ENCODE peak calls at places on chromosomes 4 and X, in seven cellular contexts. G is mammary epithelial cell; T is naive thymus-derived CD4-positive, alpha-beta T cell; M is Karpas-422; K is MM.1S; J is tibial artery; N is heart left ventricle. W is an unnamed sample. For H3K9me3, the result is how much of the 10 kb centered on the place peaks cover.

GRCh38 chr4:85603437-85604336 is 128.7 kb downstream of the ARHGAP24 start:
- DNase-seq in G (no peak), T (no peak), M (peak), K (no peak), J (no peak), N (no peak), W (no peak)

GRCh38 chrX:52933976-52934703 is 24.2 kb downstream of the FAM156A start:
- DNase-seq in G (no peak), T (no peak), M (no peak), K (no peak), J (no peak), N (no peak), W (no peak)

GRCh38 chr4:87049508-87049907 is 114.7 kb downstream of the AFF1 start:
- DNase-seq in G (no peak), T (no peak), M (no peak), K (no peak), J (no peak), N (no peak), W (no peak)

GRCh38 chr4:109665783-109666455 is 37.3 kb downstream of the CASP6 start:
- DNase-seq in G (no peak), T (no peak), M (no peak), K (no peak), J (no peak), N (no peak), W (no peak)

GRCh38 chrX:140866446-140866845 is 135.9 kb upstream of the SPANXB1 start:
- DNase-seq in G (no peak), T (no peak), M (no peak), K (no peak), J (no peak), N (no peak), W (no peak)

GRCh38 chr4:128288689-128289106 is 1.1 kb upstream of the PGRMC2 start:
- DNase-seq in G (peak), T (peak), M (peak), K (peak), J (no peak), N (no peak), W (peak)

GRCh38 chr4:123557857-123558536 is 161.4 kb downstream of the SPRY1 start:
- DNase-seq in G (no peak), T (no peak), M (no peak), K (no peak), J (no peak), N (no peak), W (no peak)

GRCh38 chrX:81202413-81202794 is 502 bp downstream of the SH3BGRL start:
- DNase-seq in G (peak), T (no peak), M (peak), K (peak), J (no peak), N (no peak), W (no peak)

GRCh38 chr4:56049428-56050212 is 100.9 kb downstream of the CEP135 start:
- DNase-seq in G (peak), T (no peak), M (peak), K (peak), J (no peak), N (peak), W (no peak)

GRCh38 chr4:89305712-89306437 is 1.7 kb downstream of the GPRIN3 start:
- DNase-seq in G (peak), T (no peak), M (no peak), K (peak), J (no peak), N (no peak), W (no peak)

GRCh38 chr4:110290511-110290910 is 92.1 kb upstream of the ELOVL6 start:
- DNase-seq in G (no peak), T (no peak), M (no peak), K (no peak), J (no peak), N (no peak), W (no peak)

GRCh38 chr4:150039790-150040189 is 38.5 kb upstream of the DCLK2 start:
- DNase-seq in G (no peak), T (no peak), M (peak), K (no peak), J (no peak), N (no peak), W (no peak)

GRCh38 chrX:150504399-150505186 is 63.8 kb upstream of the MTM1 start:
- DNase-seq in G (no peak), T (no peak), M (no peak), K (no peak), J (no peak), N (no peak), W (no peak)

GRCh38 chr4:37393889-37394288 is 149.3 kb downstream of the NWD2 start:
- DNase-seq in G (no peak), T (no peak), M (no peak), K (no peak), J (no peak), N (no peak), W (no peak)

GRCh38 chr4:108702960-108703359 is 52.6 kb downstream of the OSTC start:
- DNase-seq in G (no peak), T (no peak), M (no peak), K (peak), J (no peak), N (no peak), W (no peak)

GRCh38 chr4:31175242-31175910 is 455.2 kb downstream of the PCDH7 start:
- DNase-seq in G (peak), T (no peak), M (no peak), K (no peak), J (no peak), N (no peak), W (no peak)

GRCh38 chr4:72366601-72367000 is 202.4 kb downstream of the ADAMTS3 start:
- DNase-seq in G (no peak), T (no peak), M (no peak), K (no peak), J (no peak), N (no peak), W (no peak)

GRCh38 chrX:11431833-11432232 is 138.6 kb downstream of the AMELX start:
- DNase-seq in G (no peak), T (no peak), M (no peak), K (no peak), J (no peak), N (no peak), W (no peak)

GRCh38 chr4:7429069-7429416 is 5.7 kb downstream of the PSAPL1 start:
- DNase-seq in G (no peak), T (no peak), M (no peak), K (no peak), J (peak), N (no peak), W (no peak)

GRCh38 chr4:158826882-158827281 is 58.1 kb downstream of the FNIP2 start:
- DNase-seq in G (peak), T (no peak), M (no peak), K (no peak), J (no peak), N (no peak), W (no peak)

GRCh38 chr4:109816082-109816442 is 500 bp downstream of the GAR1 start:
- DNase-seq in G (peak), T (peak), M (peak), K (peak), J (no peak), N (no peak), W (peak)

GRCh38 chrX:149022485-149022884 is 482.6 kb downstream of the IDS start:
- DNase-seq in G (no peak), T (no peak), M (no peak), K (no peak), J (no peak), N (no peak), W (no peak)

GRCh38 chr4:65669008-65669971 is 999 bp downstream of the EPHA5 start:
- DNase-seq in G (no peak), T (no peak), M (no peak), K (no peak), J (peak), N (no peak), W (no peak)

GRCh38 chrX:26915064-26915463 is 548.1 kb downstream of the PPP4R3C start:
- DNase-seq in G (peak), T (no peak), M (no peak), K (no peak), J (no peak), N (no peak), W (no peak)

DNA sequence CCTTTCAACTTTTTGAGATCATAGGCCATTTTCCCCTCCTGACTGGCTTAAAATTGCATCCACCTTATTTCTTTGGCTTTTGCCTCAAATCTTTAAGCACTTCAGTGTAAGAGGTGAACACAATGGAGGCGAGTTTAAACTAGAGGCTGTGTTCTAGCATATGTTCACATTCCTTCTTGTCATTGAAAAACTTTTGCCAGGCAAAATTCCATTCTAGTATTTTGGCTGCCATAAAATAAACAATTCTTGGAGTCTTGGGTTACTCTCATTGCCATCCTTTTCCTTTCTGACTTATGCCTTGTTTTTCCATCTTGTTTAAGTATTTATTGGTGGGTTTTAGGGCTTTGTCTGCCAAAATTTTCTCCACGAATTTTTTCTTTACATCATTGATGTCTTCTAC is 137.3 kb upstream of the ANXA10 start:
- DNase-seq in G (no peak), T (no peak), M (no peak), K (no peak), J (no peak), N (no peak), W (no peak)
- H3K9me3 ChIP-seq in G (under half), T (under half), M (under half), K (under half), J (under half), N (under half), W (under half)

DNA sequence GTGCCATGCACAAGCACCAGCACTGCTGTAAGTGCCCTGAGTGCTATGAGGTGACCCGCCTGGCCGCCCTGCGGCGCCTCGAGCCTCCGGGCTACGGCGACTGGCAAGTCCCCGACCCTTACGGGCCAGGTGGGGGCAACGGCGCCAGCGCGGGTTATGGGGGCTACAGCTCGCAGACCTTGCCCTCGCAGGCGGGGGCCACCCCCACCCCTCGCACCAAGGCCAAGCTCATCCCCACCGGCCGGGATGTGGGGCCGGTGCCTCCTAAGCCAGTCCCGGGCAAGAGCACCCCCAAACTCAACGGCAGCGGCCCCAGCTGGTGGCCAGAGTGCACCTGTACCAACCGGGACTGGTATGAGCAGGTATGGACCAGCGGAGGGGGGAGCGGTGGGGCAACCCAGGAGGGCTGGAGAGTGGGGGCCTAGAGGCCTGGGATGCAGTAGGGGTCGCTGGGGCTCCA is 592 bp downstream of the DLG3 start:
- DNase-seq in G (no peak), T (no peak), M (peak), K (no peak), J (no peak), N (no peak), W (no peak)
- H3K9me3 ChIP-seq in G (under half), T (under half), M (under half), K (under half), J (under half), N (under half), W (under half)

DNA sequence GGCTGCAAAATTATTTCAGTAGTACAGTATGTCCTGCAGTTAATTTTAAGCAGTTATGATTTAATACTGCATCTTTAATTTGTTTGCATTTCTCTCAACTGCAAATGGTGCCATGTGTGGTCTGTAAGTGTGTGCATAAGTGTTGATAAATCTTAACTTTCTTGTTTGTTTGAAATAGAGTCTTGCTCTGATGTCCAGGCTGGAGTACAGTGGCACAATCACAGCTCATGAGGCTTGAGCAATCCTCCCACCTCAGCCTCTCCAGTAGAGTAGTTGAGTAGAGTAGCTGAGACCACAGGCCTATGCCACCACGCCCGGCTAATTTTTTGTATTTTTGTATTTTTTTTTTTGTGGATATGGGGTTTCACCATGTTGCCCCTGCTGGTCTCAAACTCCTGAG is 322.5 kb upstream of the NR3C2 start:
- DNase-seq in G (no peak), T (no peak), M (no peak), K (no peak), J (no peak), N (no peak), W (no peak)
- H3K9me3 ChIP-seq in G (under half), T (under half), M (under half), K (under half), J (under half), N (under half), W (under half)

DNA sequence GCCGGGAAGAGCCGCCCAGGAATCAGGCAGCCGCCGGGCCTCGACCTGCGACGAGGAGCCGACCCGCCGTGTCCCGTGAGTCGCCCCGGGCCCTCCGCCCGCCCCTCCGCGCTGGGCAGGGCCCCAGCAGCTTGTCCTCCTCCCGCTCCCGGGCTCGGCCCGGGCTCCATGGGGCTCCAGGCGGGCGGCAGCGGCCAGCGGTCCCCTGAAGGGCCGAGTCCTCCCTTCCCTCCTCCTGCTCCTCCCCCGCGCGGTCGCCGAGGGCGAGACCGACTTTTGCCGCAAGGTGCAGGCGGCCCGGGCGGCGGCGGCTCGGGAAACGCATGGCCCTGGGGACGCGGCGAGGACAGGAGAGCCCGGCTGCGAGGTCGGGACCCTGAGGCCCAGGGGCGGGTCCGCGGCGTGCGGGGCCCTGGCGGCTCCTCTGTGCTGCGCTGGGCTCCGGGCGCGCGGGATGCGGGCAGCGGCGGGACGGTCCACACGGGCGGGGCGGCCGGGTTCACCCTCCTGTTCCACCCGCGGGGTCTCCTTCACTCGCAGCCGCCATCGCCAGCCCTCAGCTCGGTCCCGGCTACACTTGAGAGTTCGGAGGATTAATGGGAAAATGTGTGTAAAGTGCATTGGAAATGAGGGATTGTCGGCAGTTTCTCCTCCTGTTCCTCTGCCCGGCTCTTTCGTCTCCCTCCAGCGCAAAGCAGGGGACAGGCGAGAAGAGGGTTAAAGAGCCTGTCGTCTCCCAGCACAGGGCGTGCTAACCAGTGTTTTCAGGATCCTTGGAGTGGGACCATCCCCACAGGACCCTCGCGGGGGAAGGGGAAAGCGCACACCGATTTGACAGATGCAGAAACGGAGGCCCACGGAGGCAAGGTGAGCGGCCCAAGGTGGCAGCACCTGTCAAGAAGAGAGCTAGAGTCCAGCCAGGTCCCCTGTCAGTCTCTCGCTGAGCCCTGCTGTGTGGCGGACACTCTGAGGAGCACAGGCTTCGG is 16.6 kb upstream of the ZNF718 start:
- DNase-seq in G (no peak), T (no peak), M (no peak), K (no peak), J (no peak), N (no peak), W (no peak)
- H3K9me3 ChIP-seq in G (under half), T (under half), M (under half), K (under half), J (half or more), N (under half), W (under half)

GRCh38 chrX:155983326-155983725 is 14.2 kb upstream of the IL9R start:
- DNase-seq in G (no peak), T (no peak), M (no peak), K (no peak), J (no peak), N (no peak), W (no peak)

DNA sequence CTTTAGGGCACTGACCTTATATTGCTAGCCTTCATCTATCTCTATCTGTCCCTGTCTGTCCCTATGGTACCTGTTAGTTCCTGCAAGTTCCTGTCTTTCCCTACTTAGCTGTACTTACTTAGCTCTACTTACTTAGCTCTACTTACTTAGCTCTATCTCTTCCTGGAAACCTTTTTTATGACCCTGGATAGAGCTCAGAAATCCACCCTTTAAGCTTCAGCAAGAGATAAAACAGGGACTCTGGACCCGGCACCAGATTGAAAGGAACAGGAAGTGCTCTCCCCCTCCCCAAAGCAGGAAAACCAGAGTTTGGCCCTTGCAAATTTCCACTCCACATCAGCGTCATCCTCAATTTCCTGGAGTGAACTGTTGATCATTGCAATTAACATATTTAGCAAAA is 12.3 kb upstream of the IL9R start:
- DNase-seq in G (no peak), T (no peak), M (no peak), K (no peak), J (no peak), N (no peak), W (no peak)
- H3K9me3 ChIP-seq in G (under half), T (under half), M (under half), K (under half), J (under half), N (under half), W (under half)

DNA sequence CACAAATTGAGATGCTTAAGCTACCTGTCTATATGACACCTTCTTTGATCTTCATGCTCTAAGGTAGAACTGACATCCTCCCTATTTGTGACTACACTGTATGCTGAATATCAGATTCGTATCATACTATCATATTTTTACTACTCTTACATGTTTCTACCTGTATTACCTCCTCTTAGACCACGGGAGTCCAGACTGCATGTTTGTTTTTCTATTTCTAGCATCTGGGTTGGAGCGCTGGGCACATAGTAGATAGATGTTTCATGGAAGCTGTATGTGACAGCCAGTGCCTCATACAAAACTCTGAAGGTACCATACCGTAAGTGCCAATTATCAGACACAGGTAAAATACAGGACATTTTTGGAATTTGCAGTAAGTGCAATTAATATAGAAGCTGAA is 47.6 kb downstream of the ATP10D start:
- DNase-seq in G (no peak), T (no peak), M (no peak), K (no peak), J (no peak), N (no peak), W (no peak)
- H3K9me3 ChIP-seq in G (under half), T (under half), M (under half), K (under half), J (under half), N (under half), W (under half)

DNA sequence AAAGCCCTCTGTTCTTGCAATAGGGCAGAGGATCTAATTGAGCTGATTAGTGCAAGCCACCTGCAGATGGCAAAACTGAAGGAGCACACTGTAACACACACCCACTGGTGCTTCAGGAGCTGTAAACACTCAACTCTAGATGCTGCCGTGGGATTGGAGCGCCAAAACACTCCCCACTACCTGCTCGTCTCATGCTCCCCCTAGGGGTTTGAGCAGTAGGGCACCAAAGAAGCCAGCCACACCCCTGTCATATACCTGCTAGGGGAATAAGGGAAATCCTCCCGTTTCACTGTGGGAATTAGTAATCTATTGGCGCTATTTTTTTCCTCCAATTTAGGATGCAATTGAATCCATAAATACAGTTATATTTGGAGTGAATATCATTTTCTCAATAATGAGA is 360.2 kb downstream of the GLUD2 start:
- DNase-seq in G (no peak), T (no peak), M (no peak), K (no peak), J (no peak), N (no peak), W (no peak)
- H3K9me3 ChIP-seq in G (under half), T (under half), M (under half), K (under half), J (under half), N (under half), W (under half)

DNA sequence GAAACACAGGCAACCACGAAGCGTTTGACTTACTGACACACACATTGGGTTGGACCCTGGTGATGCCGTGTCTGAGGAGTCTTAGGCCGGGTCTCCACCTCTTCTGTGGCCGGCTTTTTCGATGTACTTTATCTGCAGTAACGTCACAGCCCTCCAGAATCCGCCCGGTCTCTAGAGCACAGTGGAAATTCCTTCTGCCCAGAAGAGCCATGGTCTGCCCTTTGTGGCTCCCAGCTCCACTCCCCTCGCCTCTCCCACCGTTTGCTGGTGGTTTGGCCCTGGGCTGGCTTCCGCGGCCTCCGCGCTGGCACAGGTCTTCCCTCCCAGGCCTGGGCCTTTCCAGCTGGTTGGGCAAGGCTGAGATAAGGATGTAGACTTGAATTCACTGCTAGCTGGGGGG is 4.3 kb downstream of the MAEA start:
- DNase-seq in G (no peak), T (no peak), M (no peak), K (no peak), J (peak), N (no peak), W (no peak)
- H3K9me3 ChIP-seq in G (under half), T (under half), M (under half), K (under half), J (under half), N (under half), W (under half)

W was measured in T-helper 17 cell.